ENCODE peak calls at places on chromosomes 2 and 18, in seven cellular contexts. Q is ACHN, K is small intestine, N is H9, R is activated T-cell treated with anti-CD3 and anti-CD28 coated beads for 1 hour, T is BJ, A is caudate nucleus. Y is an unnamed sample.

GRCh38 chr2:170929686-170930050 is 615 bp downstream of the GORASP2 start:
- DNase-seq in A (peak), K (peak), N (peak), R (peak), Q (peak), T (no peak), Y (peak)

GRCh38 chr18:61851940-61852451 is 40.8 kb downstream of the RNF152 start:
- DNase-seq in R (no peak), T (no peak), Q (no peak), A (no peak), N (no peak), K (no peak), Y (peak)

GRCh38 chr2:202084265-202084664 is 11.2 kb downstream of the KIAA2012 start:
- DNase-seq in K (no peak), T (no peak), R (no peak), Q (no peak), A (no peak), N (no peak), Y (peak)

GRCh38 chr2:120012363-120012762 is 514 bp upstream of the EPB41L5 start:
- DNase-seq in K (no peak), Q (no peak), T (no peak), R (no peak), N (no peak), A (no peak), Y (no peak)

GRCh38 chr2:216568563-216568962 is 64.7 kb upstream of the IGFBP2 start:
- DNase-seq in R (no peak), T (no peak), Q (no peak), A (no peak), N (no peak), K (no peak), Y (no peak)

GRCh38 chr18:484749-485464 is 15.6 kb downstream of the COLEC12 start:
- DNase-seq in K (no peak), N (no peak), A (no peak), Q (no peak), T (no peak), R (no peak), Y (no peak)

GRCh38 chr2:96832751-96833507 is 10.9 kb downstream of the ANKRD23 start:
- DNase-seq in T (no peak), R (no peak), Q (peak), N (peak), K (no peak), A (no peak), Y (peak)

GRCh38 chr18:63697261-63697660 is 5.5 kb upstream of the SERPINB11 start:
- DNase-seq in A (no peak), T (peak), K (no peak), N (no peak), Q (no peak), R (no peak), Y (no peak)

GRCh38 chr2:169755083-169755870 is 21.6 kb downstream of the KLHL23 start:
- DNase-seq in A (no peak), Q (no peak), K (no peak), N (no peak), T (no peak), R (no peak), Y (no peak)